ENCODE peak calls at places on chromosomes 4 and X, in four cellular contexts. U is transverse colon, R is fibroblast of lung, C is mucosa of descending colon. P is an unnamed sample.

GRCh38 chrX:148501121-148502066 is 977 bp downstream of the AFF2 start:
- DNase-seq in R (no peak), C (no peak), U (no peak), P (no peak)

GRCh38 chr4:1208266-1208961 is 36.0 kb upstream of the SPON2 start:
- DNase-seq in U (peak), C (peak), R (no peak), P (no peak)

GRCh38 chrX:147803948-147804347 is 107.8 kb upstream of the FMR1 start:
- DNase-seq in C (no peak), R (no peak), U (no peak), P (no peak)

GRCh38 chrX:30943984-30944383 is 54.9 kb upstream of the TAB3 start:
- DNase-seq in R (peak), U (no peak), C (no peak), P (no peak)

GRCh38 chr4:992297-993110 is 700 bp downstream of the SLC26A1 start:
- DNase-seq in U (peak), R (no peak), C (peak), P (no peak)

GRCh38 chr4:22417408-22417807 is 98.5 kb downstream of the ADGRA3 start:
- DNase-seq in R (peak), C (no peak), U (no peak), P (no peak)

GRCh38 chrX:71326394-71326793 is 24.8 kb downstream of the ITGB1BP2 start:
- DNase-seq in R (no peak), C (no peak), U (no peak), P (no peak)

GRCh38 chr4:19999775-20000414 is 251.8 kb upstream of the SLIT2 start:
- DNase-seq in C (no peak), R (no peak), U (no peak), P (no peak)

GRCh38 chr4:140098481-140099132 is 55.4 kb downstream of the MAML3 start:
- DNase-seq in U (no peak), R (peak), C (no peak), P (no peak)

GRCh38 chr4:139740531-139741041 is 75.0 kb downstream of the MGST2 start:
- DNase-seq in U (peak), R (peak), C (peak), P (peak)

GRCh38 chrX:78119521-78120227 is 15.6 kb downstream of the PGK1 start:
- DNase-seq in C (no peak), R (no peak), U (no peak), P (no peak)

GRCh38 chr4:168398188-168398587 is 79.6 kb upstream of the DDX60 start:
- DNase-seq in U (no peak), R (no peak), C (no peak), P (no peak)

GRCh38 chr4:41260315-41260714 is 3.6 kb downstream of the UCHL1 start:
- DNase-seq in U (no peak), C (no peak), R (no peak), P (no peak)

GRCh38 chrX:2500681-2501151 is at the start of the genes DHRSX and ZBED1:
- DNase-seq in C (peak), R (peak), U (peak), P (no peak)

GRCh38 chrX:68183612-68184214 is 249.6 kb downstream of the OPHN1 start:
- DNase-seq in R (peak), C (no peak), U (no peak), P (no peak)

GRCh38 chrX:111568356-111568755 is 56.9 kb downstream of the SERTM2 start:
- DNase-seq in U (no peak), C (no peak), R (peak), P (no peak)

GRCh38 chrX:37871626-37872302 is 24.4 kb upstream of the DYNLT3 start:
- DNase-seq in U (no peak), C (no peak), R (peak), P (peak)

GRCh38 chr4:164937576-164938270 is 39.7 kb downstream of the TRIM61 start:
- DNase-seq in C (no peak), R (no peak), U (no peak), P (no peak)

GRCh38 chr4:20493761-20494353 is 206.4 kb upstream of the PACRGL start:
- DNase-seq in R (peak), C (no peak), U (no peak), P (no peak)

GRCh38 chr4:165634766-165635165 is 238.3 kb upstream of the TLL1 start:
- DNase-seq in U (no peak), C (no peak), R (no peak), P (no peak)

GRCh38 chr4:173530326-173531062 is 465 bp upstream of the HAND2 start:
- DNase-seq in R (no peak), C (no peak), U (no peak), P (no peak)

GRCh38 chr4:10223782-10224181 is 107.2 kb upstream of the WDR1 start:
- DNase-seq in C (no peak), U (no peak), R (no peak), P (no peak)

GRCh38 chrX:50905334-50905733 is 5.2 kb upstream of the BMP15 start:
- DNase-seq in R (no peak), U (peak), C (no peak), P (no peak)

GRCh38 chr4:35562831-35563230 is 681.5 kb downstream of the ARAP2 start:
- DNase-seq in R (no peak), U (no peak), C (no peak), P (no peak)

GRCh38 chrX:12210196-12210815 is 72.0 kb downstream of the FRMPD4 start:
- DNase-seq in C (no peak), R (peak), U (peak), P (peak)

GRCh38 chr4:188573104-188573503 is 433.9 kb downstream of the TRIML1 start:
- DNase-seq in R (no peak), C (no peak), U (no peak), P (no peak)

GRCh38 chr4:6748286-6748685 is 32.3 kb downstream of the BLOC1S4 start:
- DNase-seq in R (no peak), C (peak), U (no peak), P (no peak)

GRCh38 chr4:188779586-188779985 is 640.3 kb downstream of the TRIML1 start:
- DNase-seq in C (no peak), R (no peak), U (no peak), P (no peak)

GRCh38 chr4:9932771-9933170 is 88.5 kb downstream of the SLC2A9 start:
- DNase-seq in U (no peak), C (no peak), R (no peak), P (no peak)

GRCh38 chr4:9971711-9972110 is 49.6 kb downstream of the SLC2A9 start:
- DNase-seq in R (no peak), C (no peak), U (no peak), P (no peak)

GRCh38 chrX:41789374-41789773 is 65.4 kb downstream of the GPR82 start:
- DNase-seq in R (no peak), U (no peak), C (no peak), P (no peak)

DNA sequence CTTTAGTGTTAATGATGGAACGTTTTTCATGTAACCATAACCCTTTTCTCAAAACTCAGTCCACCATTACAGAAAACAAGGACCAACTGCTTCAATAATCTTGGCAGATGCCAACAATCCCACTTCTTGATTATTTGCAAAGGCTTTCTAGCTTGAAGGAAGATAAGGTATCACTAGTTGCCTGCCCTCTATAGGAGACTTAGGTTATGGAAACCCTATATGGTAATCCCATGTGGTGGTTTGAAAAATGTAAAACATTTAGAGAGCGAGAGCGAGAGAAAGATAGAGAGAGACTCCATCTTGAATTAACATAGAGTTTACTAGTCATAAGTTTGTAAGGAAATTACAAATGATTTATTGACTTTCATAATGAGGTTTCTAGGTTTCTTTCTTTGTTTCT is 1627.5 kb upstream of the TENM3 start:
- DNase-seq in R (no peak), C (no peak), U (no peak), P (no peak)
- TF ChIP-seq CTCF in R (no peak), C (no peak), U (no peak), P (no peak)

GRCh38 chr4:80360900-80361299 is 25.4 kb downstream of the CFAP299 start:
- DNase-seq in R (no peak), U (no peak), C (no peak), P (no peak)

GRCh38 chr4:80362578-80363181 is 27.1 kb downstream of the CFAP299 start:
- DNase-seq in U (peak), C (peak), R (peak), P (no peak)

GRCh38 chr4:80360102-80360501 is 24.6 kb downstream of the CFAP299 start:
- DNase-seq in U (no peak), C (no peak), R (no peak), P (no peak)

GRCh38 chr4:80365928-80366327 is 30.4 kb downstream of the CFAP299 start:
- DNase-seq in C (peak), R (peak), U (peak), P (peak)

GRCh38 chr4:80361329-80361900 is 25.9 kb downstream of the CFAP299 start:
- DNase-seq in U (no peak), R (peak), C (no peak), P (no peak)
- TF ChIP-seq CTCF in U (peak), R (no peak), C (no peak), P (peak)

GRCh38 chrX:57121162-57121741 is at the start of gene SPIN2B:
- DNase-seq in U (peak), C (peak), R (peak), P (peak)
- TF ChIP-seq CTCF in U (peak), C (no peak), R (no peak), P (no peak)

GRCh38 chr4:185205697-185206342 is 2.0 kb upstream of the CFAP97 start:
- DNase-seq in C (no peak), U (no peak), R (no peak), P (no peak)

GRCh38 chr4:185202984-185203379 is 818 bp downstream of the CFAP97 start:
- DNase-seq in R (no peak), C (no peak), U (no peak), P (no peak)

GRCh38 chr4:185203380-185204237 is at the start of gene CFAP97:
- DNase-seq in C (peak), U (peak), R (peak), P (peak)

GRCh38 chr4:185201983-185202962 is 1.5 kb downstream of the CFAP97 start:
- DNase-seq in C (no peak), R (peak), U (no peak), P (no peak)

GRCh38 chr4:185204238-185204910 is 574 bp upstream of the CFAP97 start:
- DNase-seq in R (no peak), C (no peak), U (no peak), P (no peak)
- TF ChIP-seq CTCF in R (no peak), C (no peak), U (no peak), P (no peak)

GRCh38 chr4:95544433-95545103 is 4.2 kb downstream of the UNC5C start:
- DNase-seq in C (no peak), R (no peak), U (no peak), P (no peak)
- TF ChIP-seq CTCF in C (no peak), R (peak), U (no peak), P (no peak)

GRCh38 chrX:101206471-101206870 is 13.1 kb upstream of the DRP2 start:
- DNase-seq in C (no peak), U (no peak), R (peak), P (no peak)
- TF ChIP-seq CTCF in C (no peak), U (peak), R (peak), P (peak)

DNA sequence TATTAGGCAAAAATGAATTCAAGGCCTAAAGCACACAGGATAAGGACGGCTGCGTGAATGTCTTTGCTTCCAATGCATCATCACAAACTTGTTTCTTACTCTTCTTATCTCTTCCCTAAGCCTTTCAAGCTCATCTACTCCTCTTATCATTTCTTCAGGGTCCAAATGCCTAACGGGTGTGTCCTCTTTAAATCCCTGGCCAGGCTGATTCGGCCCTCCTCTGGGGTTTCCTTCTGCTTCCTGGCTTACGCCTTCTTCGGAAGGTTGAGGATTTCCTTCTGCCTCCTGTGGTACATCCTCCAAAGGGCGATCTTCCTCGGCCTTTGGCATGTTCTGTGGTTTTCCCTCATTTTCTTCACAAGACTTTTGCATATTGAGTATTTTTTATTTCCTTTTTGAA is 1.3 kb downstream of the TCEAL8 start:
- DNase-seq in C (no peak), R (peak), U (no peak), P (no peak)
- TF ChIP-seq CTCF in C (no peak), R (no peak), U (no peak), P (no peak)

GRCh38 chr4:138521809-138522208 is 279.7 kb upstream of the SLC7A11 start:
- DNase-seq in U (no peak), R (no peak), C (no peak), P (no peak)

GRCh38 chr4:138519436-138519835 is 277.3 kb upstream of the SLC7A11 start:
- DNase-seq in U (no peak), C (no peak), R (no peak), P (no peak)

DNA sequence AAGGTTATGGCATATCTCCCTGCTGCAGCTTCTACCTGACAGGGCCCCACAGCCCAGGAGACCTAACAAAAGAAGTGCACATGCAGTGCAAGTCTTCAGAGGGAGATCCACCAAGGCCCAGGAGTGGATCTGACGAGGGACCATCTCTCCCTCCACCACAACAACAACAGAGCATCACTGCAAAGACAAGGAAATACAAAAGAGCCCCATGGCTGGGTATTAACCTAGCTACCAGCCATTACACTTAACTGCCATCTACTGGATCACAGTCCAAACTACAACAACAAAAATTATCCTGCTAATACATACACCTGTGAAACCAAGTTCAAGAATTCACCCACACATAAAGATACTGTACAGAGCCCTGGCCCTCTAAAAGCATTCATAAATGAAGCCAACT is 280.2 kb upstream of the SLC7A11 start:
- DNase-seq in U (no peak), C (no peak), R (peak), P (no peak)
- TF ChIP-seq CTCF in U (peak), C (no peak), R (peak), P (peak)

DNA sequence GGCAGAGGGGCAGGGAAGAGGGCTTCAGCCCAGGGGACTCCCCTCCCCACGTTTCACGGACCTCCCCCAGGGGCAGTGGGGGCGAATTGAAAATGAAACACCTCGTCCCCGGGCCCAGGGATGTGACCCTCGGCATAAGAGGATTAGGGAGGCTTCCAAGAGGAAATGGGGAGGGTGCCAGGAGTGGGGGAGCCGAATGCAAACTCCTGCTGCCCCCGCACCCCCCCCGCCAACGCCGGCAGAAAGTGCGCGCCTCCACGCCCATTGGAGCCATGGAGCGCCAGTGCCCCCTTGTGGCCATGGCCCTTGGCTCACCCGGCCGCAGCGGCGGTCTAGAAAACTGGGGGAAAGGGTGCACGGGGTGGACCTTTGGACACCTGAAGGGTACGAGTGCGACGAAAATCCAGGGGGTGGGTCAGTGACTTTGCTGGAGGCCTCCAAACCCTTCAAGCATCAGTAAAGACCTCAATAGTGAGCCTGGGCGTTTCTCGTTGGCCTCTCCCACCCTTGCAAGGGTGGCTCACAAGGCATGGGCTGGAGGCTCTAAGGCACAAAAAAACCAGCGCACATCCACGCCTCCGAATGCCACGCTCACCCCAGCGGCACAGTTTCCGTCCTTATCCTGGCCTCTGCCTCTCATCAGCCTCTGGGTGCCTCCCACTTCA is 120.8 kb upstream of the PJA1 start:
- DNase-seq in C (peak), R (peak), U (peak), P (no peak)
- TF ChIP-seq CTCF in C (peak), R (peak), U (peak), P (peak)